ENCODE peak calls at places on chromosome 17, in five cellular contexts. O is stimulated activated CD8-positive, alpha-beta memory T cell treated with anti-CD3 and anti-CD28 coated beads, Interleukin-4, amount 100 ng/mL, for 1 hour; T is stimulated activated naive CD8-positive, alpha-beta T cell treated with anti-CD3 and anti-CD28 coated beads, Interleukin-15, Interleukin-2, amounts not matched to agents 100 U/mL and 50 U/mL, for 24 hours; R is BE2C; L is ELR. Z is an unnamed sample.
A peak's percentile ranks its signal among the peaks of the same experiment; 100 is the strongest.

GRCh38 chr17:46811978-46812583 is 6.4 kb downstream of the WNT3 start:
- DNase-seq in T (no peak), O (no peak), R (no peak), L (peak; percentile 51), Z (no peak)

GRCh38 chr17:47803201-47803600 is 18.4 kb downstream of the OSBPL7 start:
- DNase-seq in L (no peak), O (no peak), T (no peak), R (no peak), Z (no peak)

GRCh38 chr17:78387982-78388941 is 9.8 kb downstream of the PGS1 start:
- DNase-seq in O (no peak), R (no peak), L (peak; percentile 34), T (no peak), Z (no peak)

GRCh38 chr17:45747907-45748306 is 36.2 kb upstream of the CRHR1 start:
- DNase-seq in R (no peak), L (no peak), T (no peak), O (no peak), Z (no peak)

GRCh38 chr17:36934759-36935630 is 2.3 kb upstream of the LHX1 start:
- DNase-seq in O (no peak), T (peak; percentile 40), L (no peak), R (peak; percentile 62), Z (no peak)

GRCh38 chr17:29561541-29562517 is 5.0 kb downstream of the ABHD15 start:
- DNase-seq in R (no peak), T (no peak), O (no peak), L (no peak), Z (no peak)

GRCh38 chr17:31092475-31093064 is 2.2 kb upstream of the NF1 start:
- DNase-seq in O (no peak), R (no peak), L (peak; percentile 30), T (no peak), Z (no peak)

GRCh38 chr17:74730491-74731346 is 6.3 kb upstream of the RAB37 start:
- DNase-seq in L (no peak), O (no peak), T (peak; percentile 56), R (no peak), Z (no peak)

GRCh38 chr17:31371511-31372097 is 19.9 kb upstream of the RAB11FIP4 start:
- DNase-seq in R (no peak), O (no peak), T (no peak), L (peak; percentile 81), Z (peak; percentile 41)

GRCh38 chr17:81514735-81515529 is 2.3 kb upstream of the ACTG1 start:
- DNase-seq in O (no peak), T (peak; percentile 83), L (peak; percentile 84), R (peak; percentile 80), Z (no peak)

GRCh38 chr17:80422981-80423380 is 8.0 kb downstream of the ENDOV start:
- DNase-seq in L (no peak), T (no peak), R (no peak), O (no peak), Z (no peak)

GRCh38 chr17:36001862-36002603 is 680 bp upstream of the CCL15 start:
- DNase-seq in R (no peak), L (no peak), T (no peak), O (no peak), Z (no peak)

GRCh38 chr17:47077576-47077975 is 98.5 kb upstream of the RPRML start:
- DNase-seq in T (no peak), R (no peak), L (peak; percentile 85), O (no peak), Z (no peak)

GRCh38 chr17:77320501-77321256 is 179.9 kb downstream of the SEC14L1 start:
- DNase-seq in T (no peak), L (peak; percentile 87), O (no peak), R (peak; percentile 4), Z (no peak)

GRCh38 chr17:979539-980405 is at the start of gene NXN:
- DNase-seq in O (peak; percentile 85), L (peak; percentile 79), R (peak; percentile 79), T (peak; percentile 92), Z (no peak)

Z was measured in non-pigmented ciliary epithelial cell.